ENCODE peak calls at places on chromosome 16, in ten cellular contexts. One of them, this sample, is unnamed.

GRCh38 chr16:82042144-82042543 is 7.1 kb downstream of the HSD17B2 start:
- DNase-seq in omental fat pad: no peak
- DNase-seq in fibroblast of pulmonary artery: no peak
- DNase-seq in heart left ventricle: no peak
- DNase-seq in H9: no peak
- DNase-seq in activated T-helper 1 cell treated with anti-CD3 and anti-CD28 coated beads, Interleukin-12 subunit alpha, Interleukin-12 subunit beta, Interleukin-2, Interleukin-4 antibody, amounts not matched to agents 30 ng/mL and 10 ng/mL and 1 ng/mL, durations not matched to agents 14 hours and 24 hours and 36 hours: no peak
- DNase-seq in GOT3: no peak
- DNase-seq in cardiac fibroblast: no peak
- DNase-seq in H7: no peak
- DNase-seq in GM04503: no peak
- DNase-seq in this sample: no peak

GRCh38 chr16:49121636-49122035 is 160.0 kb downstream of the CBLN1 start:
- DNase-seq in omental fat pad: no peak
- DNase-seq in fibroblast of pulmonary artery: no peak
- DNase-seq in heart left ventricle: no peak
- DNase-seq in H9: no peak
- DNase-seq in activated T-helper 1 cell treated with anti-CD3 and anti-CD28 coated beads, Interleukin-12 subunit alpha, Interleukin-12 subunit beta, Interleukin-2, Interleukin-4 antibody, amounts not matched to agents 30 ng/mL and 10 ng/mL and 1 ng/mL, durations not matched to agents 14 hours and 24 hours and 36 hours: no peak
- DNase-seq in GOT3: no peak
- DNase-seq in cardiac fibroblast: no peak
- DNase-seq in H7: no peak
- DNase-seq in GM04503: no peak
- DNase-seq in this sample: no peak

GRCh38 chr16:84314373-84314772 is 19.7 kb downstream of the WFDC1 start:
- DNase-seq in omental fat pad: no peak
- DNase-seq in fibroblast of pulmonary artery: no peak
- DNase-seq in heart left ventricle: no peak
- DNase-seq in H9: no peak
- DNase-seq in activated T-helper 1 cell treated with anti-CD3 and anti-CD28 coated beads, Interleukin-12 subunit alpha, Interleukin-12 subunit beta, Interleukin-2, Interleukin-4 antibody, amounts not matched to agents 30 ng/mL and 10 ng/mL and 1 ng/mL, durations not matched to agents 14 hours and 24 hours and 36 hours: no peak
- DNase-seq in GOT3: no peak
- DNase-seq in cardiac fibroblast: no peak
- DNase-seq in H7: no peak
- DNase-seq in GM04503: no peak
- DNase-seq in this sample: no peak

GRCh38 chr16:12271006-12271405 is 294.5 kb downstream of the SNX29 start:
- DNase-seq in omental fat pad: no peak
- DNase-seq in fibroblast of pulmonary artery: no peak
- DNase-seq in heart left ventricle: no peak
- DNase-seq in H9: peak
- DNase-seq in activated T-helper 1 cell treated with anti-CD3 and anti-CD28 coated beads, Interleukin-12 subunit alpha, Interleukin-12 subunit beta, Interleukin-2, Interleukin-4 antibody, amounts not matched to agents 30 ng/mL and 10 ng/mL and 1 ng/mL, durations not matched to agents 14 hours and 24 hours and 36 hours: no peak
- DNase-seq in GOT3: no peak
- DNase-seq in cardiac fibroblast: peak
- DNase-seq in H7: peak
- DNase-seq in GM04503: peak
- DNase-seq in this sample: peak

GRCh38 chr16:28042856-28043255 is 20.7 kb downstream of the GSG1L start:
- DNase-seq in omental fat pad: no peak
- DNase-seq in fibroblast of pulmonary artery: peak
- DNase-seq in heart left ventricle: no peak
- DNase-seq in H9: no peak
- DNase-seq in activated T-helper 1 cell treated with anti-CD3 and anti-CD28 coated beads, Interleukin-12 subunit alpha, Interleukin-12 subunit beta, Interleukin-2, Interleukin-4 antibody, amounts not matched to agents 30 ng/mL and 10 ng/mL and 1 ng/mL, durations not matched to agents 14 hours and 24 hours and 36 hours: no peak
- DNase-seq in GOT3: no peak
- DNase-seq in cardiac fibroblast: peak
- DNase-seq in H7: no peak
- DNase-seq in GM04503: peak
- DNase-seq in this sample: no peak

GRCh38 chr16:89686520-89687091 is at the start of gene CDK10:
- DNase-seq in omental fat pad: peak
- DNase-seq in fibroblast of pulmonary artery: peak
- DNase-seq in heart left ventricle: peak
- DNase-seq in H9: peak
- DNase-seq in activated T-helper 1 cell treated with anti-CD3 and anti-CD28 coated beads, Interleukin-12 subunit alpha, Interleukin-12 subunit beta, Interleukin-2, Interleukin-4 antibody, amounts not matched to agents 30 ng/mL and 10 ng/mL and 1 ng/mL, durations not matched to agents 14 hours and 24 hours and 36 hours: peak
- DNase-seq in GOT3: peak
- DNase-seq in cardiac fibroblast: peak
- DNase-seq in H7: peak
- DNase-seq in GM04503: no peak
- DNase-seq in this sample: peak

GRCh38 chr16:88810166-88810867 is 1.4 kb downstream of the APRT start:
- DNase-seq in omental fat pad: no peak
- DNase-seq in fibroblast of pulmonary artery: no peak
- DNase-seq in heart left ventricle: no peak
- DNase-seq in H9: peak
- DNase-seq in activated T-helper 1 cell treated with anti-CD3 and anti-CD28 coated beads, Interleukin-12 subunit alpha, Interleukin-12 subunit beta, Interleukin-2, Interleukin-4 antibody, amounts not matched to agents 30 ng/mL and 10 ng/mL and 1 ng/mL, durations not matched to agents 14 hours and 24 hours and 36 hours: no peak
- DNase-seq in GOT3: no peak
- DNase-seq in cardiac fibroblast: no peak
- DNase-seq in H7: no peak
- DNase-seq in GM04503: no peak
- DNase-seq in this sample: no peak

GRCh38 chr16:31819386-31819785 is 54.2 kb upstream of the ZNF267 start:
- DNase-seq in omental fat pad: no peak
- DNase-seq in fibroblast of pulmonary artery: no peak
- DNase-seq in heart left ventricle: no peak
- DNase-seq in H9: no peak
- DNase-seq in activated T-helper 1 cell treated with anti-CD3 and anti-CD28 coated beads, Interleukin-12 subunit alpha, Interleukin-12 subunit beta, Interleukin-2, Interleukin-4 antibody, amounts not matched to agents 30 ng/mL and 10 ng/mL and 1 ng/mL, durations not matched to agents 14 hours and 24 hours and 36 hours: no peak
- DNase-seq in GOT3: no peak
- DNase-seq in cardiac fibroblast: no peak
- DNase-seq in H7: peak
- DNase-seq in GM04503: no peak
- DNase-seq in this sample: no peak

GRCh38 chr16:53509906-53510703 is 7.1 kb upstream of the AKTIP start:
- DNase-seq in omental fat pad: no peak
- DNase-seq in fibroblast of pulmonary artery: peak
- DNase-seq in heart left ventricle: peak
- DNase-seq in H9: peak
- DNase-seq in activated T-helper 1 cell treated with anti-CD3 and anti-CD28 coated beads, Interleukin-12 subunit alpha, Interleukin-12 subunit beta, Interleukin-2, Interleukin-4 antibody, amounts not matched to agents 30 ng/mL and 10 ng/mL and 1 ng/mL, durations not matched to agents 14 hours and 24 hours and 36 hours: peak
- DNase-seq in GOT3: no peak
- DNase-seq in cardiac fibroblast: peak
- DNase-seq in H7: peak
- DNase-seq in GM04503: no peak
- DNase-seq in this sample: peak

GRCh38 chr16:31537362-31537921 is 9.7 kb downstream of the AHSP start:
- DNase-seq in omental fat pad: no peak
- DNase-seq in fibroblast of pulmonary artery: no peak
- DNase-seq in heart left ventricle: no peak
- DNase-seq in H9: peak
- DNase-seq in activated T-helper 1 cell treated with anti-CD3 and anti-CD28 coated beads, Interleukin-12 subunit alpha, Interleukin-12 subunit beta, Interleukin-2, Interleukin-4 antibody, amounts not matched to agents 30 ng/mL and 10 ng/mL and 1 ng/mL, durations not matched to agents 14 hours and 24 hours and 36 hours: no peak
- DNase-seq in GOT3: no peak
- DNase-seq in cardiac fibroblast: no peak
- DNase-seq in H7: peak
- DNase-seq in GM04503: no peak
- DNase-seq in this sample: peak

GRCh38 chr16:57394444-57394843 is 10.1 kb upstream of the CCL17 start:
- DNase-seq in omental fat pad: no peak
- DNase-seq in fibroblast of pulmonary artery: peak
- DNase-seq in heart left ventricle: no peak
- DNase-seq in H9: no peak
- DNase-seq in activated T-helper 1 cell treated with anti-CD3 and anti-CD28 coated beads, Interleukin-12 subunit alpha, Interleukin-12 subunit beta, Interleukin-2, Interleukin-4 antibody, amounts not matched to agents 30 ng/mL and 10 ng/mL and 1 ng/mL, durations not matched to agents 14 hours and 24 hours and 36 hours: no peak
- DNase-seq in GOT3: no peak
- DNase-seq in cardiac fibroblast: peak
- DNase-seq in H7: no peak
- DNase-seq in GM04503: no peak
- DNase-seq in this sample: no peak

GRCh38 chr16:54477766-54478165 is 191.2 kb upstream of the IRX3 start:
- DNase-seq in omental fat pad: no peak
- DNase-seq in fibroblast of pulmonary artery: no peak
- DNase-seq in heart left ventricle: no peak
- DNase-seq in H9: no peak
- DNase-seq in activated T-helper 1 cell treated with anti-CD3 and anti-CD28 coated beads, Interleukin-12 subunit alpha, Interleukin-12 subunit beta, Interleukin-2, Interleukin-4 antibody, amounts not matched to agents 30 ng/mL and 10 ng/mL and 1 ng/mL, durations not matched to agents 14 hours and 24 hours and 36 hours: no peak
- DNase-seq in GOT3: no peak
- DNase-seq in cardiac fibroblast: no peak
- DNase-seq in H7: no peak
- DNase-seq in GM04503: no peak
- DNase-seq in this sample: no peak

GRCh38 chr16:89672177-89672941 is 14.1 kb upstream of the CDK10 start:
- DNase-seq in omental fat pad: no peak
- DNase-seq in fibroblast of pulmonary artery: no peak
- DNase-seq in heart left ventricle: no peak
- DNase-seq in H9: no peak
- DNase-seq in activated T-helper 1 cell treated with anti-CD3 and anti-CD28 coated beads, Interleukin-12 subunit alpha, Interleukin-12 subunit beta, Interleukin-2, Interleukin-4 antibody, amounts not matched to agents 30 ng/mL and 10 ng/mL and 1 ng/mL, durations not matched to agents 14 hours and 24 hours and 36 hours: no peak
- DNase-seq in GOT3: no peak
- DNase-seq in cardiac fibroblast: no peak
- DNase-seq in H7: no peak
- DNase-seq in GM04503: no peak
- DNase-seq in this sample: no peak

GRCh38 chr16:52958951-52959350 is 93.7 kb downstream of the CHD9NB start:
- DNase-seq in omental fat pad: no peak
- DNase-seq in fibroblast of pulmonary artery: no peak
- DNase-seq in heart left ventricle: no peak
- DNase-seq in H9: no peak
- DNase-seq in activated T-helper 1 cell treated with anti-CD3 and anti-CD28 coated beads, Interleukin-12 subunit alpha, Interleukin-12 subunit beta, Interleukin-2, Interleukin-4 antibody, amounts not matched to agents 30 ng/mL and 10 ng/mL and 1 ng/mL, durations not matched to agents 14 hours and 24 hours and 36 hours: no peak
- DNase-seq in GOT3: no peak
- DNase-seq in cardiac fibroblast: no peak
- DNase-seq in H7: no peak
- DNase-seq in GM04503: no peak
- DNase-seq in this sample: no peak

GRCh38 chr16:16018705-16019104 is 69.3 kb downstream of the ABCC1 start:
- DNase-seq in omental fat pad: no peak
- DNase-seq in fibroblast of pulmonary artery: no peak
- DNase-seq in heart left ventricle: no peak
- DNase-seq in H9: no peak
- DNase-seq in activated T-helper 1 cell treated with anti-CD3 and anti-CD28 coated beads, Interleukin-12 subunit alpha, Interleukin-12 subunit beta, Interleukin-2, Interleukin-4 antibody, amounts not matched to agents 30 ng/mL and 10 ng/mL and 1 ng/mL, durations not matched to agents 14 hours and 24 hours and 36 hours: no peak
- DNase-seq in GOT3: no peak
- DNase-seq in cardiac fibroblast: no peak
- DNase-seq in H7: no peak
- DNase-seq in GM04503: no peak
- DNase-seq in this sample: no peak

GRCh38 chr16:89922477-89922883 is 662 bp upstream of the TUBB3 start:
- DNase-seq in omental fat pad: peak
- DNase-seq in fibroblast of pulmonary artery: peak
- DNase-seq in heart left ventricle: peak
- DNase-seq in H9: peak
- DNase-seq in activated T-helper 1 cell treated with anti-CD3 and anti-CD28 coated beads, Interleukin-12 subunit alpha, Interleukin-12 subunit beta, Interleukin-2, Interleukin-4 antibody, amounts not matched to agents 30 ng/mL and 10 ng/mL and 1 ng/mL, durations not matched to agents 14 hours and 24 hours and 36 hours: no peak
- DNase-seq in GOT3: peak
- DNase-seq in cardiac fibroblast: peak
- DNase-seq in H7: peak
- DNase-seq in GM04503: peak
- DNase-seq in this sample: peak